ENCODE peak calls at places on chromosomes 13 and 19, in nine cellular contexts. One of them, this sample, is unnamed. For H3K36me3 and H3K4me1, the result is how much of the 10 kb centered on the place peaks cover.

GRCh38 chr19:3389876-3390361 is 23.5 kb downstream of the NFIC start:
- DNase-seq in CD4-positive, CD25-positive, alpha-beta regulatory T cell: no peak
- DNase-seq in heart right ventricle: no peak
- DNase-seq in neuronal stem cell: no peak
- DNase-seq in NT2/D1: no peak
- DNase-seq in tibial artery: no peak
- DNase-seq in lung: no peak
- DNase-seq in GM23248: peak
- DNase-seq in uterus: no peak
- DNase-seq in this sample: no peak

GRCh38 chr13:77832339-77833100 is 86.1 kb downstream of the EDNRB start:
- DNase-seq in CD4-positive, CD25-positive, alpha-beta regulatory T cell: no peak
- DNase-seq in heart right ventricle: no peak
- DNase-seq in neuronal stem cell: no peak
- DNase-seq in NT2/D1: no peak
- DNase-seq in tibial artery: no peak
- DNase-seq in lung: no peak
- DNase-seq in GM23248: peak
- DNase-seq in uterus: no peak
- DNase-seq in this sample: no peak

GRCh38 chr13:35614666-35615065 is 138.2 kb upstream of the MAB21L1 start:
- DNase-seq in CD4-positive, CD25-positive, alpha-beta regulatory T cell: no peak
- DNase-seq in heart right ventricle: no peak
- DNase-seq in neuronal stem cell: no peak
- DNase-seq in NT2/D1: no peak
- DNase-seq in tibial artery: no peak
- DNase-seq in lung: no peak
- DNase-seq in GM23248: no peak
- DNase-seq in uterus: no peak
- DNase-seq in this sample: no peak

GRCh38 chr13:107743523-107743922 is 471.8 kb downstream of the LIG4 start:
- DNase-seq in CD4-positive, CD25-positive, alpha-beta regulatory T cell: no peak
- DNase-seq in heart right ventricle: no peak
- DNase-seq in neuronal stem cell: no peak
- DNase-seq in NT2/D1: no peak
- DNase-seq in tibial artery: no peak
- DNase-seq in lung: no peak
- DNase-seq in GM23248: no peak
- DNase-seq in uterus: no peak
- DNase-seq in this sample: no peak

GRCh38 chr19:36009220-36009619 is 607 bp upstream of the SYNE4 start:
- DNase-seq in CD4-positive, CD25-positive, alpha-beta regulatory T cell: peak
- DNase-seq in heart right ventricle: peak
- DNase-seq in neuronal stem cell: peak
- DNase-seq in NT2/D1: no peak
- DNase-seq in tibial artery: peak
- DNase-seq in lung: peak
- DNase-seq in GM23248: peak
- DNase-seq in uterus: peak
- DNase-seq in this sample: peak

GRCh38 chr19:41919948-41920712 is 8.1 kb downstream of the ERFL start:
- DNase-seq in CD4-positive, CD25-positive, alpha-beta regulatory T cell: no peak
- DNase-seq in heart right ventricle: no peak
- DNase-seq in neuronal stem cell: no peak
- DNase-seq in NT2/D1: no peak
- DNase-seq in tibial artery: no peak
- DNase-seq in lung: no peak
- DNase-seq in GM23248: peak
- DNase-seq in uterus: no peak
- DNase-seq in this sample: no peak

GRCh38 chr13:60226507-60226906 is 62.8 kb upstream of the DIAPH3 start:
- DNase-seq in CD4-positive, CD25-positive, alpha-beta regulatory T cell: no peak
- DNase-seq in heart right ventricle: no peak
- DNase-seq in neuronal stem cell: peak
- DNase-seq in NT2/D1: no peak
- DNase-seq in tibial artery: no peak
- DNase-seq in lung: no peak
- DNase-seq in GM23248: peak
- DNase-seq in uterus: no peak
- DNase-seq in this sample: peak

GRCh38 chr19:16441661-16442071 is 30.1 kb downstream of the EPS15L1 start:
- DNase-seq in CD4-positive, CD25-positive, alpha-beta regulatory T cell: no peak
- DNase-seq in heart right ventricle: no peak
- DNase-seq in neuronal stem cell: peak
- DNase-seq in NT2/D1: no peak
- DNase-seq in tibial artery: no peak
- DNase-seq in lung: no peak
- DNase-seq in GM23248: peak
- DNase-seq in uterus: no peak
- DNase-seq in this sample: no peak

DNA sequence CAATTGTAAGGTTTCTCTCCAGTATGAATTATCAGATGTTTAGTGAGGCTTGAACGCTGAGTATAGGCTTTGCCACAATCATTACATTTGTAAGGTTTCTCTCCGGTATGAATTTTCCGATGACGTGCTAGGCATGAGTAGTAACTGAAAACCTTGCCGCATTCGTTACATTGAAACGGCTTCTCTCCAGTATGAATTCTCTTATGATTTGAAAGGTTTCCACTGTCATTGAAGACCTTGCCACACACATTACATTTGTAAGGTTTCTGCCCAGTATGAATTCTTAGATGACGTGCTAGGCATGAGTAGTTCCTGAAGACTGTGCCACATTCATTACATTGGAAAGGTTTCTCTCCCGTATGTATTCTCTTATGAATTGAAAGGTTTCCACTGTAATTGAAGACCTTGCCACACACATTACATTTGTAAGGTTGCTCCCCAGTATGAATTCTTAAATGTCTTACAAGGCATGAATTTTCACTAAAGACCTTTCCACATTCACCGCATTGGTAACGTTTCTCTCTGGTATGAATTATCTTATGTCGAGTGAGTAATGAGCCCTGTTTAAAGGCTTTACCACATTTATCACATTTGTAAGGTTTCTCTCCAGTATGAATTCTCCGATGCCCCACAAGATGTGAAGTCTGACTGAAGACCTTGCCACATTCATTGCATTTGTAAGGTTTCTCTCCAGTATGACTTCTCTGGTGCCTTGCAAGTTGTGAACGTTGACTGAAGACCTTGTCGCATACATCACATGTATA is 15.6 kb downstream of the ZNF836 start:
- DNase-seq in CD4-positive, CD25-positive, alpha-beta regulatory T cell: no peak
- DNase-seq in heart right ventricle: no peak
- DNase-seq in neuronal stem cell: no peak
- DNase-seq in NT2/D1: no peak
- DNase-seq in tibial artery: no peak
- DNase-seq in lung: no peak
- DNase-seq in GM23248: no peak
- DNase-seq in uterus: no peak
- DNase-seq in this sample: no peak
- H3K36me3 ChIP-seq in CD4-positive, CD25-positive, alpha-beta regulatory T cell: under half
- H3K36me3 ChIP-seq in heart right ventricle: under half
- H3K36me3 ChIP-seq in neuronal stem cell: under half
- H3K36me3 ChIP-seq in NT2/D1: under half
- H3K36me3 ChIP-seq in tibial artery: half or more
- H3K36me3 ChIP-seq in lung: under half
- H3K36me3 ChIP-seq in GM23248: under half
- H3K36me3 ChIP-seq in uterus: under half
- H3K36me3 ChIP-seq in this sample: under half

DNA sequence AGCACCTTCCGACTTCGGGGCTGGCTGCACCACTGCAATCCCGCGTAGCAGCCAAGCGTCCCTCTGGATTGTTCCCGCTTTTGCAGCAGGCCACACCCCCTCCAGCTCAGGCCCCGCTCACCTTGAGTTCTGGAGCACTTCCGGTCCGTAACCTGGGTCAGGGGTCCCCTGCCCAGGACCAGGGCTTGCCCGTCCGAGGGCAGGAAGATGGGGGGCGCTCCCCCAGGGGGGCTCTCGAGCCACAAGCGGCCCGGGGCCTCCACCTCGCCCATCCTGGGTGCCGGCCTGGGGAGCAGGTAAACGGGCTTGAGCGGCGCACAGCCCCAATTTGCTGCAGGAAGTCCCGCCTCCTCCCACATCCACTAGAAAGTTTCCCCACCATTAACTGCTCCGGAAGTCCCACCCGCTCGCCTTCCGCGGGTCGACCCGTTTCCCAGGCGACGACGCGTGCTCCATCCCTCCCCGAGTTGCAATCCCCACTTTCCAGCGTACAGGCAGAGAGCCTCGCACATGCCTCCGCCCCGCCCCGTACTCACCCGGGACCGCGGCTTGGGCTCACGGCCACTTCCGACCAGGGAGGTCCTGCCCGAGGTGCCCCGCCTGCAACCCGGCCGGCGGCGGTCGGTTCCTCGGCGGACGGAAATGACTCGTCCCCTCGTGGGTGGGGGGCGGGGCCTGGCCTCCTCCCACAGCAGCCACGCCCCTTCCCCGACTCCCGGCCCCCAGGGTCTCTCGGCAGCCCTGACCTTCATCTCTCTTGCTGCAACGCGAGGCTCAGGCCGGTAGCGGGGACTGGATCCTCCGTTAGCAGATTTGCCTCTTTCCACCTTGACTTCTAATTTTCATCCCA is at the start of gene PNKP:
- DNase-seq in CD4-positive, CD25-positive, alpha-beta regulatory T cell: peak
- DNase-seq in heart right ventricle: peak
- DNase-seq in neuronal stem cell: peak
- DNase-seq in NT2/D1: no peak
- DNase-seq in tibial artery: peak
- DNase-seq in lung: peak
- DNase-seq in GM23248: peak
- DNase-seq in uterus: peak
- DNase-seq in this sample: peak
- H3K4me1 ChIP-seq in CD4-positive, CD25-positive, alpha-beta regulatory T cell: under half
- H3K4me1 ChIP-seq in heart right ventricle: half or more
- H3K4me1 ChIP-seq in neuronal stem cell: under half
- H3K4me1 ChIP-seq in NT2/D1: under half
- H3K4me1 ChIP-seq in tibial artery: half or more
- H3K4me1 ChIP-seq in lung: under half
- H3K4me1 ChIP-seq in GM23248: under half
- H3K4me1 ChIP-seq in uterus: under half
- H3K4me1 ChIP-seq in this sample: under half

GRCh38 chr19:410243-410781 is 1.4 kb upstream of the C2CD4C start:
- DNase-seq in CD4-positive, CD25-positive, alpha-beta regulatory T cell: no peak
- DNase-seq in heart right ventricle: no peak
- DNase-seq in neuronal stem cell: no peak
- DNase-seq in NT2/D1: no peak
- DNase-seq in tibial artery: no peak
- DNase-seq in lung: no peak
- DNase-seq in GM23248: no peak
- DNase-seq in uterus: no peak
- DNase-seq in this sample: no peak

GRCh38 chr19:409006-409514 is at the start of gene C2CD4C:
- DNase-seq in CD4-positive, CD25-positive, alpha-beta regulatory T cell: no peak
- DNase-seq in heart right ventricle: no peak
- DNase-seq in neuronal stem cell: no peak
- DNase-seq in NT2/D1: no peak
- DNase-seq in tibial artery: no peak
- DNase-seq in lung: no peak
- DNase-seq in GM23248: peak
- DNase-seq in uterus: no peak
- DNase-seq in this sample: no peak

GRCh38 chr19:407501-408440 is 1.2 kb downstream of the C2CD4C start:
- DNase-seq in CD4-positive, CD25-positive, alpha-beta regulatory T cell: no peak
- DNase-seq in heart right ventricle: no peak
- DNase-seq in neuronal stem cell: no peak
- DNase-seq in NT2/D1: no peak
- DNase-seq in tibial artery: no peak
- DNase-seq in lung: no peak
- DNase-seq in GM23248: no peak
- DNase-seq in uterus: no peak
- DNase-seq in this sample: no peak

GRCh38 chr19:408441-409005 is 424 bp downstream of the C2CD4C start:
- DNase-seq in CD4-positive, CD25-positive, alpha-beta regulatory T cell: no peak
- DNase-seq in heart right ventricle: no peak
- DNase-seq in neuronal stem cell: no peak
- DNase-seq in NT2/D1: no peak
- DNase-seq in tibial artery: no peak
- DNase-seq in lung: no peak
- DNase-seq in GM23248: no peak
- DNase-seq in uterus: no peak
- DNase-seq in this sample: no peak

DNA sequence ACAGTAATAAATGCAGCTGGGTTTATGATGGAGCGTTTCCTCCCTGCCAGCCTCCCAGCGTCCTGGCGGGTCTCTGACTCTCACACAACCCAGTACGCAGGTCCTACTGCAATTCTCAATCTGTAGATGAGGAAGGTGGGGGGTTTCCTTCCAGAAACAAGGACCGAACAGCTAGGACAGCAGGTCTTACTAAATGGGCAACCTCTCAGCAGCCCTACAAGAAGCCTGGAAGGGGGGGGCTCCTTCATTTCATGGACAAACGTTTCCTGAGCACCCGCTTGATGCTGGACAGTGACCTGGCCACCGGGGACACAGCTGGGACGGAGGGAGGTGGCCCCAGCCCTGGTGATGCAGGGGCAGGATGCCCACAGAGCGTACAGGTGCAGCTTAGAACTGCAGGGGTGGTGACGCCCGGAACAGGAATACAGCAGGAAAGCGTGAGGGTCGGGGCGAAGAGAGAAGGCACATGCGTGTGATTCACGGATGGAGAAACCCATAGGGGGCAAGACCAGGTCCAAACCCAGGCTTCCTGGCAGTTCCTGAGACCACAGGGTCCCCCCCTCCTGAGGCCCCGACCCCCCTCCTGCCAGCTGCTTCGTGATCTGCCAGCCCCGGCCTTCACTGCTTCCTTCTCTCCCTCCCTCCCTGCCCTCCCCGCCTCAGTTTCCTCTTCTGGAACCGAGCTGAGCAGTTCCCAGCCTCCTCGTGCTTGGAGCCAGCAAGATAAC is 732 bp upstream of the C2CD4C start:
- DNase-seq in CD4-positive, CD25-positive, alpha-beta regulatory T cell: no peak
- DNase-seq in heart right ventricle: no peak
- DNase-seq in neuronal stem cell: no peak
- DNase-seq in NT2/D1: no peak
- DNase-seq in tibial artery: no peak
- DNase-seq in lung: no peak
- DNase-seq in GM23248: no peak
- DNase-seq in uterus: no peak
- DNase-seq in this sample: no peak
- H3K4me3 ChIP-seq in CD4-positive, CD25-positive, alpha-beta regulatory T cell: no peak
- H3K4me3 ChIP-seq in heart right ventricle: peak
- H3K4me3 ChIP-seq in neuronal stem cell: peak
- H3K4me3 ChIP-seq in NT2/D1: peak
- H3K4me3 ChIP-seq in tibial artery: peak
- H3K4me3 ChIP-seq in lung: no peak
- H3K4me3 ChIP-seq in GM23248: no peak
- H3K4me3 ChIP-seq in uterus: peak
- H3K4me3 ChIP-seq in this sample: no peak

DNA sequence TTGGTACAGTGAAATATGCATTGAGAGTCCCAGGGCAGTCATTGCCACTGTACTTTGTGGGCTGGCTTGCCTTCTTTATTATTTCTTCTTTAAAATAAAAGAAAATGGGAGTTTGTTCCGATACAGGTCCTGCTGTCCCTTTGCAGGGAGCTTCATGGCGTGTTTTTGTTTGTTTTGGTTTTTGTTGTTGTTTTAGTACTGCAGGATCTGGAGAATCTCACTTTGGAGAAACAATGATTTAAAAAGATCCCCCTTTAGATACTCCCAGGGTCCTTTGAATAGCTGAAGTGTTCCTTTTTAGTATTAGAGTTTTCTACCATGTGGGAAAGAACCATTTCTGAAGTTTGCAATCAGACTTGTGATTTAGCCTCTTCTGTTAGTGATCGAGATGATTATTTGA is 11.1 kb downstream of the CHAF1A start:
- DNase-seq in CD4-positive, CD25-positive, alpha-beta regulatory T cell: no peak
- DNase-seq in heart right ventricle: no peak
- DNase-seq in neuronal stem cell: no peak
- DNase-seq in NT2/D1: no peak
- DNase-seq in tibial artery: no peak
- DNase-seq in lung: no peak
- DNase-seq in GM23248: no peak
- DNase-seq in uterus: no peak
- DNase-seq in this sample: no peak
- H3K36me3 ChIP-seq in CD4-positive, CD25-positive, alpha-beta regulatory T cell: under half
- H3K36me3 ChIP-seq in heart right ventricle: under half
- H3K36me3 ChIP-seq in neuronal stem cell: under half
- H3K36me3 ChIP-seq in NT2/D1: half or more
- H3K36me3 ChIP-seq in tibial artery: under half
- H3K36me3 ChIP-seq in lung: under half
- H3K36me3 ChIP-seq in GM23248: under half
- H3K36me3 ChIP-seq in uterus: under half
- H3K36me3 ChIP-seq in this sample: under half

This sample was measured in small intestine.